ENCODE peak calls at places on chromosomes 4 and X, in ten cellular contexts. One of them, this sample, is unnamed.

GRCh38 chrX:120022763-120023162 is 54.7 kb downstream of the RHOXF2B start:
- DNase-seq in heart right ventricle: no peak
- DNase-seq in fibroblast of lung: no peak
- DNase-seq in GM23338: no peak
- DNase-seq in K562: no peak
- DNase-seq in foreskin keratinocyte: no peak
- DNase-seq in tibial artery: no peak
- DNase-seq in BE2C: no peak
- DNase-seq in coronary artery: no peak
- DNase-seq in dorsolateral prefrontal cortex: no peak
- DNase-seq in this sample: no peak

GRCh38 chr4:183600189-183600685 is 58.7 kb downstream of the RWDD4 start:
- DNase-seq in K562: peak
- DNase-seq in tibial artery: no peak
- DNase-seq in dorsolateral prefrontal cortex: no peak
- DNase-seq in fibroblast of lung: no peak
- DNase-seq in coronary artery: no peak
- DNase-seq in BE2C: peak
- DNase-seq in GM23338: peak
- DNase-seq in heart right ventricle: no peak
- DNase-seq in foreskin keratinocyte: no peak
- DNase-seq in this sample: no peak

GRCh38 chrX:102746134-102746584 is 25.6 kb downstream of the GPRASP3 start:
- DNase-seq in foreskin keratinocyte: no peak
- DNase-seq in heart right ventricle: peak
- DNase-seq in coronary artery: no peak
- DNase-seq in dorsolateral prefrontal cortex: peak
- DNase-seq in BE2C: no peak
- DNase-seq in K562: no peak
- DNase-seq in fibroblast of lung: peak
- DNase-seq in GM23338: peak
- DNase-seq in tibial artery: peak
- DNase-seq in this sample: peak

GRCh38 chr4:170853422-170854021 is 763.8 kb upstream of the AADAT start:
- DNase-seq in foreskin keratinocyte: no peak
- DNase-seq in heart right ventricle: peak
- DNase-seq in fibroblast of lung: peak
- DNase-seq in BE2C: peak
- DNase-seq in tibial artery: peak
- DNase-seq in dorsolateral prefrontal cortex: no peak
- DNase-seq in K562: peak
- DNase-seq in coronary artery: no peak
- DNase-seq in GM23338: peak
- DNase-seq in this sample: no peak

GRCh38 chr4:140234697-140235060 is 80.7 kb upstream of the MAML3 start:
- DNase-seq in heart right ventricle: no peak
- DNase-seq in foreskin keratinocyte: no peak
- DNase-seq in GM23338: no peak
- DNase-seq in tibial artery: no peak
- DNase-seq in BE2C: no peak
- DNase-seq in coronary artery: no peak
- DNase-seq in K562: no peak
- DNase-seq in fibroblast of lung: no peak
- DNase-seq in dorsolateral prefrontal cortex: no peak
- DNase-seq in this sample: no peak

GRCh38 chr4:7196283-7196651 is 3.9 kb downstream of the SORCS2 start:
- DNase-seq in dorsolateral prefrontal cortex: no peak
- DNase-seq in GM23338: no peak
- DNase-seq in heart right ventricle: no peak
- DNase-seq in foreskin keratinocyte: no peak
- DNase-seq in tibial artery: no peak
- DNase-seq in coronary artery: peak
- DNase-seq in K562: no peak
- DNase-seq in BE2C: peak
- DNase-seq in fibroblast of lung: no peak
- DNase-seq in this sample: no peak

GRCh38 chr4:87971866-87972265 is 3.6 kb upstream of the SPP1 start:
- DNase-seq in BE2C: no peak
- DNase-seq in fibroblast of lung: no peak
- DNase-seq in tibial artery: no peak
- DNase-seq in dorsolateral prefrontal cortex: no peak
- DNase-seq in K562: no peak
- DNase-seq in coronary artery: no peak
- DNase-seq in GM23338: peak
- DNase-seq in heart right ventricle: no peak
- DNase-seq in foreskin keratinocyte: no peak
- DNase-seq in this sample: no peak

GRCh38 chrX:104330966-104331365 is 76.2 kb upstream of the ESX1 start:
- DNase-seq in tibial artery: no peak
- DNase-seq in foreskin keratinocyte: no peak
- DNase-seq in fibroblast of lung: peak
- DNase-seq in K562: no peak
- DNase-seq in GM23338: no peak
- DNase-seq in dorsolateral prefrontal cortex: no peak
- DNase-seq in heart right ventricle: no peak
- DNase-seq in coronary artery: no peak
- DNase-seq in BE2C: no peak
- DNase-seq in this sample: no peak

GRCh38 chrX:129318375-129318774 is 204.9 kb downstream of the SMARCA1 start:
- DNase-seq in heart right ventricle: no peak
- DNase-seq in fibroblast of lung: peak
- DNase-seq in foreskin keratinocyte: no peak
- DNase-seq in coronary artery: no peak
- DNase-seq in tibial artery: no peak
- DNase-seq in K562: peak
- DNase-seq in dorsolateral prefrontal cortex: no peak
- DNase-seq in GM23338: peak
- DNase-seq in BE2C: peak
- DNase-seq in this sample: no peak

GRCh38 chr4:7421356-7422097 is 13.2 kb downstream of the PSAPL1 start:
- DNase-seq in fibroblast of lung: no peak
- DNase-seq in tibial artery: no peak
- DNase-seq in foreskin keratinocyte: no peak
- DNase-seq in K562: no peak
- DNase-seq in BE2C: peak
- DNase-seq in GM23338: no peak
- DNase-seq in heart right ventricle: no peak
- DNase-seq in dorsolateral prefrontal cortex: no peak
- DNase-seq in coronary artery: peak
- DNase-seq in this sample: peak

GRCh38 chr4:38663021-38663800 is 788 bp upstream of the KLF3 start:
- DNase-seq in tibial artery: no peak
- DNase-seq in K562: peak
- DNase-seq in GM23338: peak
- DNase-seq in coronary artery: peak
- DNase-seq in BE2C: no peak
- DNase-seq in dorsolateral prefrontal cortex: no peak
- DNase-seq in heart right ventricle: no peak
- DNase-seq in fibroblast of lung: peak
- DNase-seq in foreskin keratinocyte: no peak
- DNase-seq in this sample: peak

GRCh38 chrX:21798677-21799219 is 40.7 kb upstream of the MBTPS2 start:
- DNase-seq in fibroblast of lung: peak
- DNase-seq in foreskin keratinocyte: peak
- DNase-seq in K562: no peak
- DNase-seq in GM23338: no peak
- DNase-seq in tibial artery: no peak
- DNase-seq in BE2C: no peak
- DNase-seq in dorsolateral prefrontal cortex: no peak
- DNase-seq in heart right ventricle: no peak
- DNase-seq in coronary artery: no peak
- DNase-seq in this sample: no peak

GRCh38 chr4:146288188-146288587 is 73.8 kb downstream of the REELD1 start:
- DNase-seq in GM23338: no peak
- DNase-seq in BE2C: no peak
- DNase-seq in K562: no peak
- DNase-seq in heart right ventricle: no peak
- DNase-seq in coronary artery: no peak
- DNase-seq in tibial artery: no peak
- DNase-seq in fibroblast of lung: no peak
- DNase-seq in dorsolateral prefrontal cortex: no peak
- DNase-seq in foreskin keratinocyte: no peak
- DNase-seq in this sample: no peak

GRCh38 chr4:46946914-46947313 is 37.9 kb upstream of the COX7B2 start:
- DNase-seq in K562: no peak
- DNase-seq in heart right ventricle: no peak
- DNase-seq in GM23338: no peak
- DNase-seq in BE2C: no peak
- DNase-seq in fibroblast of lung: peak
- DNase-seq in foreskin keratinocyte: no peak
- DNase-seq in coronary artery: no peak
- DNase-seq in tibial artery: no peak
- DNase-seq in dorsolateral prefrontal cortex: peak
- DNase-seq in this sample: no peak

GRCh38 chr4:3526456-3526855 is 5.8 kb downstream of the LRPAP1 start:
- DNase-seq in heart right ventricle: no peak
- DNase-seq in foreskin keratinocyte: no peak
- DNase-seq in dorsolateral prefrontal cortex: peak
- DNase-seq in BE2C: no peak
- DNase-seq in fibroblast of lung: no peak
- DNase-seq in coronary artery: no peak
- DNase-seq in K562: no peak
- DNase-seq in tibial artery: peak
- DNase-seq in GM23338: no peak
- DNase-seq in this sample: peak

GRCh38 chrX:2548731-2549423 is 48.1 kb upstream of the DHRSX start:
- DNase-seq in fibroblast of lung: no peak
- DNase-seq in BE2C: no peak
- DNase-seq in coronary artery: no peak
- DNase-seq in foreskin keratinocyte: no peak
- DNase-seq in dorsolateral prefrontal cortex: no peak
- DNase-seq in heart right ventricle: no peak
- DNase-seq in tibial artery: no peak
- DNase-seq in K562: no peak
- DNase-seq in GM23338: peak
- DNase-seq in this sample: no peak
- TF ChIP-seq CTCF in fibroblast of lung: no peak
- TF ChIP-seq CTCF in BE2C: no peak
- TF ChIP-seq CTCF in coronary artery: no peak
- TF ChIP-seq CTCF in foreskin keratinocyte: no peak
- TF ChIP-seq CTCF in dorsolateral prefrontal cortex: no peak
- TF ChIP-seq CTCF in heart right ventricle: no peak
- TF ChIP-seq CTCF in tibial artery: no peak
- TF ChIP-seq CTCF in K562: peak
- TF ChIP-seq CTCF in GM23338: peak
- TF ChIP-seq CTCF in this sample: no peak

DNA sequence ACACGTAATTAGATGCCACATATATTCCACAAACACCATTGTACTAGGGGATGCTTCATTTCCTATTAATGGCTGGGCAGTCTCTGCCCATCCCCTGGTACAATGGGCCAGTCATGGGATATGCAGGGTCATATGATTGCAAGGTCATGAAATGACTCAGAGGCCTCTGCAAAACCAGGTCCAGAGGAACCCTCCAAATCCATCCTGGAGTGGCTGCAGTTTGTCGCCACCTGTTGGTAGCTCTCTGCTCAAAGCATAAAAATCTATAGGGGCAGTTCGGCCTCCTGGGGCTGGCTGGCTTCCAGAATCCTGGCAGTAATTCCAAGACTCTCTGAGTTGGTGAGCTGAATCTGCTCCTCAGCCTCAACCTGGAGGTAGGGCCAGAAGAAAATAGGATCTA is 22.9 kb upstream of the PUDP start:
- DNase-seq in K562: peak
- DNase-seq in heart right ventricle: no peak
- DNase-seq in coronary artery: no peak
- DNase-seq in tibial artery: no peak
- DNase-seq in BE2C: peak
- DNase-seq in dorsolateral prefrontal cortex: no peak
- DNase-seq in foreskin keratinocyte: no peak
- DNase-seq in GM23338: peak
- DNase-seq in fibroblast of lung: no peak
- DNase-seq in this sample: no peak
- TF ChIP-seq CTCF in K562: peak
- TF ChIP-seq CTCF in heart right ventricle: no peak
- TF ChIP-seq CTCF in coronary artery: no peak
- TF ChIP-seq CTCF in tibial artery: no peak
- TF ChIP-seq CTCF in BE2C: peak
- TF ChIP-seq CTCF in dorsolateral prefrontal cortex: no peak
- TF ChIP-seq CTCF in foreskin keratinocyte: peak
- TF ChIP-seq CTCF in GM23338: peak
- TF ChIP-seq CTCF in fibroblast of lung: peak
- TF ChIP-seq CTCF in this sample: no peak

DNA sequence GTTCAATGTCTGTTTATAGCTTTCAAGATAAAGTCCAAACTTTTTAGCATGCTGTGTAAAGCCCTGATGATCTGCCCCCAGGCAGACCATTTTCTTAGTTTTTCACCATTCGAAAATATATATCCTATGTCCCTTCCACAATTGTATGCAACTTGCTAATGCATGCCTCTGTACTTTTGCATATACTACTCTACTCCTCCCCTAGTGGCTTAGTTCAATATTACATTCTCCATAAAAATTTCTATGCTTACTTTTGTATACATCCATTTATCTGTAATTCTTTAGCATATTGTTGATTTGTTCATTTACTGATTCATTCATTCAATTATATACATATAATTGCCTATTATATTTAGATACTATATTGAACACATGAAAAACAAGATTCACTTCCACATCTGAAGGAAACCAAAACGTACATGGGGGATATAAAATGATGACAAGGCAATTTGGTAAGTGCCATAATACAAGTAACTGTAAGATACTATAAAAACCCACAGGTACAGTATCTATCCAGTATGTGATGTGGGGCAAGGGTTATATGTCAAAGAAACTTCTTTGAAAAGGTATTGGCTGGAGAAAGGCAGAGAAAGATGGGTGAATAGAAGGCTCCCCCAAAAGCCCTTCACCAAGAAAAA is 902.5 kb downstream of the FAM133A start:
- DNase-seq in tibial artery: no peak
- DNase-seq in fibroblast of lung: no peak
- DNase-seq in dorsolateral prefrontal cortex: no peak
- DNase-seq in BE2C: no peak
- DNase-seq in GM23338: peak
- DNase-seq in foreskin keratinocyte: no peak
- DNase-seq in coronary artery: no peak
- DNase-seq in heart right ventricle: no peak
- DNase-seq in K562: no peak
- DNase-seq in this sample: no peak
- TF ChIP-seq CTCF in tibial artery: no peak
- TF ChIP-seq CTCF in fibroblast of lung: no peak
- TF ChIP-seq CTCF in dorsolateral prefrontal cortex: no peak
- TF ChIP-seq CTCF in BE2C: no peak
- TF ChIP-seq CTCF in GM23338: no peak
- TF ChIP-seq CTCF in foreskin keratinocyte: peak
- TF ChIP-seq CTCF in coronary artery: no peak
- TF ChIP-seq CTCF in heart right ventricle: no peak
- TF ChIP-seq CTCF in K562: no peak
- TF ChIP-seq CTCF in this sample: no peak

DNA sequence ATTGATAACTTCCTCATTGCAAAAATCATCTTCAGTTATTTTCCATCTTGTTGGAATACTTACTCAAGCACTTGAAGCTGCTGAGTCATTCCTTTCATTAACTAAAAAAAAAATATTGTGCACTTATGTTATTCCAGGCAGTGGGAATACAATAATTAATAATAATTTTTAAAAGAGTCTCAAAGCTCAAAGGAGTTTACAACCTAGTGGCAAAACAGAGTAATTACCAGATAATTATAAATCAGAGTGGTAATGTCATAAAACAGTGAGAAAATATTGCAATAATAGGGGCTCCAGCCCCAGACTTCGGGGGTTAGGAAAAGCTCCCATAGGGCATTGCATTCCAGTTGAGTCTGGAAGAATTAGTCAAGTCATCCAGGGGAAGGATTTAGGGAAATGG is 79.6 kb downstream of the DDX53 start:
- DNase-seq in tibial artery: no peak
- DNase-seq in foreskin keratinocyte: no peak
- DNase-seq in BE2C: no peak
- DNase-seq in GM23338: no peak
- DNase-seq in K562: no peak
- DNase-seq in coronary artery: no peak
- DNase-seq in heart right ventricle: no peak
- DNase-seq in fibroblast of lung: no peak
- DNase-seq in dorsolateral prefrontal cortex: no peak
- DNase-seq in this sample: no peak
- TF ChIP-seq CTCF in tibial artery: no peak
- TF ChIP-seq CTCF in foreskin keratinocyte: no peak
- TF ChIP-seq CTCF in BE2C: no peak
- TF ChIP-seq CTCF in GM23338: no peak
- TF ChIP-seq CTCF in K562: no peak
- TF ChIP-seq CTCF in coronary artery: no peak
- TF ChIP-seq CTCF in heart right ventricle: no peak
- TF ChIP-seq CTCF in fibroblast of lung: no peak
- TF ChIP-seq CTCF in dorsolateral prefrontal cortex: no peak
- TF ChIP-seq CTCF in this sample: no peak

This sample was measured in ovary.